ENCODE peak calls at places on chromosome 16, in nine cellular contexts. A is HCT116, J is H1, R is psoas muscle, O is GM23248, H is NB4, B is endothelial cell of umbilical vein, I is cardiac fibroblast, C is A549. N is an unnamed sample.

GRCh38 chr16:87834015-87834667 is 35.2 kb downstream of the SLC7A5 start:
- DNase-seq in A (no peak), J (no peak), R (no peak), O (no peak), H (no peak), B (no peak), I (no peak), C (no peak), N (no peak)

GRCh38 chr16:71894229-71894920 is 956 bp upstream of the IST1 start:
- DNase-seq in A (peak), J (peak), R (peak), O (peak), H (peak), B (peak), I (peak), C (no peak), N (peak)

GRCh38 chr16:8801686-8802085 is 4.0 kb downstream of the PMM2 start:
- DNase-seq in A (no peak), J (no peak), R (no peak), O (no peak), H (no peak), B (no peak), I (no peak), C (no peak), N (no peak)

GRCh38 chr16:51523400-51523799 is 372.3 kb upstream of the SALL1 start:
- DNase-seq in A (no peak), J (no peak), R (no peak), O (peak), H (no peak), B (no peak), I (no peak), C (no peak), N (peak)

GRCh38 chr16:6725634-6726331 is 606.9 kb upstream of the RBFOX1 start:
- DNase-seq in A (no peak), J (no peak), R (no peak), O (no peak), H (peak), B (no peak), I (peak), C (no peak), N (peak)

GRCh38 chr16:55367796-55368195 is 43.8 kb downstream of the IRX6 start:
- DNase-seq in A (no peak), J (no peak), R (no peak), O (peak), H (no peak), B (no peak), I (peak), C (no peak), N (no peak)

GRCh38 chr16:67727521-67728485 is 8.7 kb upstream of the GFOD2 start:
- DNase-seq in A (no peak), J (no peak), R (no peak), O (no peak), H (no peak), B (no peak), I (no peak), C (no peak), N (no peak)

GRCh38 chr16:77403732-77404131 is 31.1 kb downstream of the ADAMTS18 start:
- DNase-seq in A (no peak), J (no peak), R (no peak), O (no peak), H (no peak), B (no peak), I (no peak), C (no peak), N (no peak)

GRCh38 chr16:8740775-8741355 is 56.6 kb downstream of the TMEM186 start:
- DNase-seq in A (no peak), J (no peak), R (no peak), O (no peak), H (no peak), B (no peak), I (no peak), C (no peak), N (no peak)

GRCh38 chr16:80158766-80159165 is 382.0 kb upstream of the DYNLRB2 start:
- DNase-seq in A (no peak), J (no peak), R (no peak), O (peak), H (no peak), B (peak), I (peak), C (peak), N (no peak)

GRCh38 chr16:56874800-56875199 is 9.8 kb downstream of the SLC12A3 start:
- DNase-seq in A (no peak), J (no peak), R (no peak), O (no peak), H (no peak), B (no peak), I (peak), C (no peak), N (no peak)

GRCh38 chr16:67922740-67923139 is 8.9 kb downstream of the CTRL start:
- DNase-seq in A (no peak), J (no peak), R (no peak), O (no peak), H (no peak), B (no peak), I (no peak), C (no peak), N (no peak)

GRCh38 chr16:46607529-46607928 is 13.7 kb downstream of the SHCBP1 start:
- DNase-seq in A (peak), J (no peak), R (no peak), O (peak), H (peak), B (peak), I (peak), C (peak), N (no peak)

GRCh38 chr16:30137897-30138296 is 14.9 kb upstream of the MAPK3 start:
- DNase-seq in A (no peak), J (no peak), R (no peak), O (no peak), H (no peak), B (no peak), I (no peak), C (no peak), N (no peak)

GRCh38 chr16:75188832-75189477 is 18.0 kb downstream of the CTRB2 start:
- DNase-seq in A (no peak), J (no peak), R (no peak), O (no peak), H (no peak), B (no peak), I (no peak), C (no peak), N (no peak)

GRCh38 chr16:22933173-22933572 is 119.2 kb downstream of the HS3ST2 start:
- DNase-seq in A (no peak), J (no peak), R (no peak), O (no peak), H (peak), B (peak), I (no peak), C (no peak), N (peak)

GRCh38 chr16:27347930-27348685 is 34.3 kb downstream of the IL4R start:
- DNase-seq in A (no peak), J (no peak), R (no peak), O (no peak), H (no peak), B (no peak), I (no peak), C (no peak), N (no peak)

GRCh38 chr16:25297151-25297787 is 39.6 kb upstream of the ZKSCAN2 start:
- DNase-seq in A (no peak), J (no peak), R (no peak), O (no peak), H (no peak), B (no peak), I (no peak), C (no peak), N (no peak)

GRCh38 chr16:81431554-81432353 is 12.9 kb upstream of the CMIP start:
- DNase-seq in A (no peak), J (no peak), R (no peak), O (peak), H (peak), B (no peak), I (peak), C (no peak), N (peak)

GRCh38 chr16:47136101-47136820 is 7.5 kb downstream of the NETO2 start:
- DNase-seq in A (peak), J (no peak), R (no peak), O (peak), H (peak), B (peak), I (peak), C (no peak), N (no peak)

GRCh38 chr16:58264961-58265479 is 29.8 kb downstream of the PRSS54 start:
- DNase-seq in A (no peak), J (no peak), R (no peak), O (peak), H (peak), B (peak), I (peak), C (peak), N (no peak)

GRCh38 chr16:30882429-30883310 is 11.2 kb downstream of the BCL7C start:
- DNase-seq in A (no peak), J (no peak), R (no peak), O (no peak), H (peak), B (no peak), I (no peak), C (no peak), N (no peak)

GRCh38 chr16:48206594-48207242 is 37.4 kb upstream of the LONP2 start:
- DNase-seq in A (no peak), J (no peak), R (no peak), O (no peak), H (no peak), B (no peak), I (peak), C (no peak), N (no peak)

GRCh38 chr16:56793504-56793903 is 63.6 kb downstream of the NUP93 start:
- DNase-seq in A (no peak), J (no peak), R (no peak), O (peak), H (peak), B (peak), I (peak), C (peak), N (no peak)

GRCh38 chr16:68091604-68092261 is 6.6 kb downstream of the NFATC3 start:
- DNase-seq in A (no peak), J (no peak), R (no peak), O (peak), H (peak), B (peak), I (peak), C (no peak), N (no peak)

GRCh38 chr16:49352923-49353322 is 20.7 kb upstream of the C16orf78 start:
- DNase-seq in A (peak), J (peak), R (no peak), O (peak), H (peak), B (no peak), I (peak), C (no peak), N (peak)

GRCh38 chr16:53872248-53873221 is 168.6 kb downstream of the FTO start:
- DNase-seq in A (no peak), J (no peak), R (no peak), O (peak), H (no peak), B (no peak), I (peak), C (no peak), N (no peak)

GRCh38 chr16:75806487-75806886 is 80.2 kb upstream of the CPHXL start:
- DNase-seq in A (no peak), J (no peak), R (no peak), O (no peak), H (no peak), B (no peak), I (no peak), C (no peak), N (no peak)

GRCh38 chr16:19555938-19556778 is 655 bp downstream of the VPS35L start:
- DNase-seq in A (peak), J (peak), R (no peak), O (peak), H (peak), B (peak), I (peak), C (peak), N (peak)

GRCh38 chr16:1494711-1495110 is 1.6 kb downstream of the TELO2 start:
- DNase-seq in A (no peak), J (no peak), R (peak), O (peak), H (no peak), B (no peak), I (peak), C (no peak), N (no peak)

DNA sequence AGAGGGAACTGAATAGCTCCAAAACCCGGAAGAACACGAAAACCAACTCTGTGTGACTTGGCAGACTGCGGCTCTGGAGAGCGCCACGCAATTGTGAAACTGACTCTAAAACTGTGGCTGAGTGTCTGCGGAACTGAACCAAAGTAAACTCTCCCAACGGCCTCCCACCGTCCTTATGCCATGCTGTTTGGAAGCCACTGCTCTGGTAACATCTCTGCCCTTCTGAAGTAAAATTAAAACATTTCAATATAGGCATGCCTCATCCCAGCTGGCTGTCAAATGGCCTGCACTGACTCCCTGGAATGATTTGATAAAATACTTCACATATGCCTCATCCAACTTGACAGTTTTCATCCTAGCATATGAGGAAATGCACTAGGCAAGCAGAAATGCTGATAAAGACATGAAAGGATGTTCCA is 70.2 kb downstream of the PARN start:
- DNase-seq in A (no peak), J (no peak), R (no peak), O (no peak), H (peak), B (no peak), I (peak), C (no peak), N (no peak)
- H3K4me3 ChIP-seq in A (no peak), J (no peak), R (no peak), O (no peak), H (peak), B (no peak), I (no peak), C (no peak), N (no peak)

GRCh38 chr16:10932959-10933710 is 9.1 kb downstream of the DEXI start:
- DNase-seq in A (no peak), J (no peak), R (no peak), O (no peak), H (peak), B (no peak), I (no peak), C (no peak), N (no peak)
- H3K4me3 ChIP-seq in A (no peak), J (no peak), R (no peak), O (no peak), H (no peak), B (no peak), I (no peak), C (no peak), N (no peak)

DNA sequence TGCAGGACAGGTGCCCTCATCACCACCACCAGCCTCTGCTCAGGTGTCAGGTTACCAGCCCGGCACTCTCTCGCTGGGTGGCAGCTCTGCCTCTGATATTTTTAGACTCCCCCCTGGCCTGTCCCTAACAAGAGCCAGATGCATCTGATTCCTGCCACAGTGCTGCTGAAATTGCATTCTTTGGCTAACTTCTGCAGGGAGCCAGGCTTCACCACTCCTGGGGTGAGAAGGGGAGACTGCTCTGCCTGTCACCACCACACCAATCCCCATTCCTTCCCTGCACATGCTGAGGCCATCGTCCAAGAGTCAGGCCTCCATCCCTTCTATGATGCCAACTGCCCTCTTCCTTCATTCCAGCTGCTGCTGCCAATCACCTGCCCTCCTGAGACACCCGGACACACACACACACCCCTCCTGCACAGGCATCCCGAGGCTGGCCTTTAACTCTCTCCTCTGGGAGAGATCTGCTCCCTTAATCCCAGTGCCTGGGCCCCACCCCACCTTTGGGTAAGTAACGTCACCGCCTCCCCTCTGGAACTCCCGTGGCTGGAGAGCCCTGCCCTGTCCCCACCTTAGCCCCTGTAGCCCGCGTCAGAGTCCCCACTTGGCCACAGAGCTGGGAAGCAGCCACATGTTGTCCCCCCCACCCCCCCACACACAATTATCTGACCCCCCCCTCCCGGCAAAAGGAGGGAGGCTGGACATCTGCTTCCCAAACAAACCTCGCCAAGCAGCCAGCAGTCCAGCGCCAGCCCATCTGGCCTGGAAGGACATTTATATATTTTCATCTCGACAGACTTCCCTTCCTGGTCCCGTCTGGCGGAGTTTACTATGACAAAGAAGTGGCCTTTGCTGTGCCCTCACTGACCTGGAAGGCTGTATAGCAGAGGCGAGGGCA is 2.8 kb downstream of the EMP2 start:
- DNase-seq in A (no peak), J (no peak), R (peak), O (peak), H (no peak), B (no peak), I (no peak), C (no peak), N (peak)
- H3K4me3 ChIP-seq in A (no peak), J (no peak), R (peak), O (peak), H (no peak), B (no peak), I (no peak), C (no peak), N (no peak)

DNA sequence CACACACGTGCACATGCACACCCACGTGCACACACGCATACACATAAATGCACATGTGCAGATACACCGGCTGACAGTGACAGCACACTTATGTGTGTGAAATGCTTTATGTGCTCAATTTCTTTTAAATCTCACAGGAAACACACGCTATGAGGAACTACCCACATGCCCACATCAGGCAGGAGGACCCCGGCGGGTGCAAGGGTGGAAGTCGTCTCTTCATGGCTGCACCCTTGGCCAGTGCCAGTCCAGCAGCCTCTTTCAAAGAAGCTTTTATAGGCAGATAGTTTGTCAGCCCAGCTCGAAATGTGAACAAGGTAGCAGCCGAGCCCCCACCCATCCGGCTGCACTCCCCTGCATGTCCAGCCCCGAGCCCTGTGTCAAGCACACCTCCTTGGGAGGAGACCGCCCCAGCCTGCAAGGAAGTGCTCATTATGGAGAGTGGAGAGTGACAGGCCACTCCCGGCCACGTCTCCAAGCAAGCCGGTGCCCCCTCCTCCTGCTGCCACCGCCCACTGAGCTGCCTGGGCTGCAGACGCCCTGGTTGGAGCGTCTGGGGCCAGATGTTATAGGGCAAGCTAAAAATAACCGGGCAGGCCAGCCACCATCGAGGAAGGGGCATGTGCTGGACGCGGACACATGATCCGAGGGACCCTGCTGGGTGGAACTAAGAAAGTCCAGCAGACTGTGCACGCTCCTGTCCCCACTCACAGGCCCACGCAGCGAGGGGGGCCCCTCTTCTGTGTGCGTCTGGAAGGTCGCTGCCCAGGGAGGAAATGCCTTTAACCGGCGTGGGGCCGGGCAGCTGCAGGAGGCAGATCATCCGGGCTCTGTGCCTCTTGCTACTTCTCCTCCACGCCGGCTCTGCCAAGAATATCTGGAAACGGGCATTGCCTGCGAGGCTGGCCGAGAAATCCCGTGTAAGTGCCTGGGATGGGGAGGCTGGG is at the start of gene WFDC1:
- DNase-seq in A (no peak), J (peak), R (no peak), O (peak), H (peak), B (no peak), I (no peak), C (no peak), N (peak)
- H3K4me3 ChIP-seq in A (no peak), J (no peak), R (peak), O (peak), H (no peak), B (no peak), I (no peak), C (no peak), N (no peak)

DNA sequence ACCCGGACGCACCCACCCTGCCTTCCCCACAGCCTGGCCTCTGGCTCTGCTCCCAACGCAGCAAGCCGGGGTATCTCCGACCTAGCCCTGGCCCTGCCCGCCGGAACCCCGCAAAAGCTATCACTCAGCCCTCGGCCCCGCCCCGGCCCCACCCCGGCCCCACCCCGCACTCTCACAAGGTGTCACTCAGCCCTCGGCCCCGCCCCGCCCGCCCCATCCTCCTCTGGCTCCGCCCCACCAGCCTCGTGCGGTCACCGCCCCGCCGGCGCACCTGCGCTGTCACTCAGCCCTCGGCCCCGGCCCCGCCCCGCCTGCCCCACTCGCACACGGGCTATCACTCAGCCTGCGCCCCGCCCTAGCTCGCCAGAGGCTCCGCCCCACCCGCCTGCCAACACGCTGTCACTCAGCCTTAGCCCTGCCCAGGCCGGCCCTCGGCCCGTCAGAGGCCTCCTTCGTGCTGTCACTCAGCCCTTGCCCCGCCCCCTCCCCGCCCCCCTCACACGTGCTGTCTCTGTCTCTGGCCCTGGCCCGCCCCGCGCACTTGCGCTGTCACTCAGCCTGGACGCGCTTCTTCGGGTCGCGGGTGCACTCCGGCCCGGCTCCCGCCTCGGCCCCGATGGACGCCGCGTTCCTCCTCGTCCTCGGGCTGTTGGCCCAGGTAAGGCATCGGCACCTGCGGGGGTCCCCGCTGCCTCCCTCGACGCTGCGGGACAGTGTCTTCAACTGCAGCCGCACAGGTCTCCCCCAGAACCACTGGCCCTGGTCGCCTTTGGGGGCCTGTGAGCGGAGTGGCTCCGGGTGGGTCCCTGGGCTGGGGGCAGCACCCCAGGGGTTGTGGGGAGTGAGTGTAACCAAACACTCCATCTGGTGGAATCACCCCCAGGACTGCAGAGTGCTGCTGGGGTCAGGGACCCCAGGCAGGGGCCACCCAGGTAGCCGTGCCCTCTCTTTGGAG is at the start of gene CDH15:
- DNase-seq in A (peak), J (peak), R (peak), O (peak), H (peak), B (peak), I (peak), C (peak), N (peak)
- H3K4me3 ChIP-seq in A (peak), J (peak), R (peak), O (no peak), H (no peak), B (no peak), I (no peak), C (peak), N (peak)

N was measured in neural progenitor cell.